ENCODE peak calls at places on chromosomes 13 and 19, in six cellular contexts. C is fibroblast of the aortic adventitia, K is H1, L is cardiac fibroblast, U is brain microvascular endothelial cell, V is RWPE1. W is an unnamed sample.

GRCh38 chr13:106530209-106530906 is 5.1 kb downstream of the EFNB2 start:
- DNase-seq in C (no peak), K (no peak), L (no peak), U (no peak), V (no peak), W (no peak)

GRCh38 chr19:35712529-35712909 is 5.3 kb upstream of the KMT2B start:
- DNase-seq in C (no peak), K (no peak), L (no peak), U (no peak), V (no peak), W (no peak)

GRCh38 chr19:56930647-56931592 is 90.4 kb upstream of the PEG3 start:
- DNase-seq in C (no peak), K (no peak), L (no peak), U (no peak), V (no peak), W (no peak)

GRCh38 chr19:821228-821975 is at the start of gene PLPPR3:
- DNase-seq in C (no peak), K (no peak), L (no peak), U (no peak), V (no peak), W (no peak)

GRCh38 chr19:40630571-40631160 is 29.5 kb downstream of the LTBP4 start:
- DNase-seq in C (no peak), K (no peak), L (no peak), U (no peak), V (no peak), W (no peak)

GRCh38 chr13:113756441-113757097 is 2.5 kb upstream of the TMEM255B start:
- DNase-seq in C (no peak), K (no peak), L (peak), U (no peak), V (no peak), W (no peak)

GRCh38 chr19:46825731-46826055 is 25.0 kb downstream of the AP2S1 start:
- DNase-seq in C (no peak), K (no peak), L (no peak), U (no peak), V (no peak), W (no peak)

GRCh38 chr19:12293771-12294307 is 844 bp downstream of the ZNF44 start:
- DNase-seq in C (peak), K (peak), L (peak), U (peak), V (peak), W (peak)

GRCh38 chr19:33795370-33796163 is 1.1 kb upstream of the KCTD15 start:
- DNase-seq in C (peak), K (no peak), L (peak), U (peak), V (peak), W (peak)

GRCh38 chr19:55495646-55496349 is 7.6 kb downstream of the SSC5D start:
- DNase-seq in C (no peak), K (peak), L (no peak), U (no peak), V (no peak), W (no peak)

GRCh38 chr13:59086147-59086546 is 1077.6 kb downstream of the DIAPH3 start:
- DNase-seq in C (peak), K (no peak), L (peak), U (peak), V (no peak), W (no peak)

GRCh38 chr19:38534574-38534973 is 83.2 kb downstream of the MAP4K1 start:
- DNase-seq in C (no peak), K (no peak), L (no peak), U (no peak), V (no peak), W (no peak)

GRCh38 chr13:74575729-74576125 is 441.5 kb upstream of the KLF12 start:
- DNase-seq in C (peak), K (no peak), L (peak), U (peak), V (peak), W (peak)

GRCh38 chr13:42027286-42027685 is 21.2 kb upstream of the DGKH start:
- DNase-seq in C (no peak), K (no peak), L (no peak), U (no peak), V (no peak), W (no peak)

GRCh38 chr13:98976338-98976737 is 1.5 kb downstream of the DOCK9 start:
- DNase-seq in C (peak), K (no peak), L (peak), U (no peak), V (no peak), W (no peak)

GRCh38 chr19:33752018-33752790 is 44.5 kb upstream of the KCTD15 start:
- DNase-seq in C (no peak), K (no peak), L (no peak), U (no peak), V (no peak), W (no peak)

GRCh38 chr19:10471909-10472308 is 31.2 kb downstream of the KEAP1 start:
- DNase-seq in C (peak), K (no peak), L (peak), U (peak), V (no peak), W (no peak)

GRCh38 chr13:26155568-26155967 is 66.5 kb downstream of the RNF6 start:
- DNase-seq in C (no peak), K (no peak), L (no peak), U (no peak), V (no peak), W (no peak)

GRCh38 chr19:29841559-29842367 is 30.0 kb downstream of the CCNE1 start:
- DNase-seq in C (peak), K (no peak), L (peak), U (peak), V (peak), W (no peak)

GRCh38 chr19:3761382-3762129 is at the start of gene APBA3:
- DNase-seq in C (peak), K (peak), L (peak), U (peak), V (peak), W (peak)

GRCh38 chr19:13058951-13059660 is 43.6 kb downstream of the LYL1 start:
- DNase-seq in C (no peak), K (no peak), L (no peak), U (no peak), V (no peak), W (no peak)

GRCh38 chr13:53100394-53101063 is 71.9 kb downstream of the OLFM4 start:
- DNase-seq in C (no peak), K (no peak), L (no peak), U (no peak), V (no peak), W (no peak)

GRCh38 chr19:56159616-56160271 is 16.1 kb upstream of the GALP start:
- DNase-seq in C (no peak), K (no peak), L (no peak), U (no peak), V (no peak), W (no peak)

GRCh38 chr13:89925107-89925506 is 1422.4 kb upstream of the MIR17HG start:
- DNase-seq in C (peak), K (no peak), L (peak), U (no peak), V (peak), W (no peak)
- TF ChIP-seq CTCF in C (no peak), K (peak), L (peak), U (peak), V (peak), W (peak)

DNA sequence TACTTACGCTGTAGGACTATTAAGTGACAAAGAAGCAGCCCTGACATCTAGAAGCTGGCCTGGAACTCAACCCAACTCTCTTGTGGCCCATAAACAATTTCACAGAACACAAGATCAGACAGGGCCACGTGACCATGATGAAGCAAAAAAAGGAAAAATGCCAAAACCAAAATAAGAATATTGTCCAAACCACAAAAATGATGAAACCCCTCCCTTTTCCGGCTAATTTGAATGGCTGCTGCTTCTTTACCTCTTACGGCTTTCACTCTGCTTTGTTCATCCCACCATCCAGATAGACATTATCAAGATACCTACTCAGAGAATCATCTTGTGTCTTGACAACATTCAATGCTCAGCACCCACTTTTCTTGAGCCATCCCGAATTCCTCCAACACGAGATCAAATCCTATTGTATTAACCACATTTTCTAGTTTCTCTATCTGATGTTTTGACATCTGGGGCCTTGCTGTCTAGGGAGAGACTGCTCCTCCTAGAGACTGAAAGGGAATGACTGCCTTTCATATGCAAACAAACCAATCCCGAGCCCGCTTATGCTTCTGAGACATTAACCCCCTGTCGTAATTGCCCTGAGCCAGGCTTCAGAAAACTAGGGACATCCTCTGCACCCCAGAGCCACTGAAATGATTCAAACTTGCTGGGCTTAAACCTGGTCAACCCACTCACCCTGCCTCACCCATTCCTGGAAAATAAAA is 186.3 kb downstream of the TDRD3 start:
- DNase-seq in C (peak), K (no peak), L (peak), U (peak), V (no peak), W (no peak)
- TF ChIP-seq CTCF in C (peak), K (no peak), L (peak), U (peak), V (no peak), W (no peak)

GRCh38 chr13:77696863-77697207 is 652 bp upstream of the SLAIN1 start:
- DNase-seq in C (no peak), K (no peak), L (no peak), U (no peak), V (no peak), W (no peak)

GRCh38 chr13:77696006-77696862 is 1.3 kb upstream of the SLAIN1 start:
- DNase-seq in C (no peak), K (no peak), L (no peak), U (no peak), V (no peak), W (no peak)

GRCh38 chr13:77697208-77698103 is at the start of gene SLAIN1:
- DNase-seq in C (no peak), K (peak), L (no peak), U (peak), V (no peak), W (peak)

GRCh38 chr13:77699059-77699680 is 1.7 kb downstream of the SLAIN1 start:
- DNase-seq in C (no peak), K (no peak), L (no peak), U (no peak), V (no peak), W (no peak)

GRCh38 chr13:77698211-77699058 is 948 bp downstream of the SLAIN1 start:
- DNase-seq in C (no peak), K (no peak), L (peak), U (no peak), V (no peak), W (peak)
- TF ChIP-seq CTCF in C (no peak), K (peak), L (no peak), U (no peak), V (no peak), W (peak)

GRCh38 chr19:18294467-18294864 is 13.0 kb upstream of the JUND start:
- DNase-seq in C (no peak), K (no peak), L (no peak), U (no peak), V (peak), W (no peak)
- TF ChIP-seq CTCF in C (no peak), K (no peak), L (no peak), U (no peak), V (no peak), W (no peak)

GRCh38 chr19:43782689-43783231 is 2.0 kb upstream of the KCNN4 start:
- DNase-seq in C (no peak), K (no peak), L (no peak), U (no peak), V (no peak), W (no peak)

GRCh38 chr19:43783636-43784035 is 2.9 kb upstream of the KCNN4 start:
- DNase-seq in C (no peak), K (no peak), L (no peak), U (no peak), V (no peak), W (no peak)

GRCh38 chr19:43786665-43787064 is 5.9 kb upstream of the KCNN4 start:
- DNase-seq in C (no peak), K (no peak), L (no peak), U (no peak), V (no peak), W (no peak)

GRCh38 chr19:43784251-43784980 is 3.6 kb upstream of the KCNN4 start:
- DNase-seq in C (peak), K (no peak), L (peak), U (peak), V (peak), W (no peak)

DNA sequence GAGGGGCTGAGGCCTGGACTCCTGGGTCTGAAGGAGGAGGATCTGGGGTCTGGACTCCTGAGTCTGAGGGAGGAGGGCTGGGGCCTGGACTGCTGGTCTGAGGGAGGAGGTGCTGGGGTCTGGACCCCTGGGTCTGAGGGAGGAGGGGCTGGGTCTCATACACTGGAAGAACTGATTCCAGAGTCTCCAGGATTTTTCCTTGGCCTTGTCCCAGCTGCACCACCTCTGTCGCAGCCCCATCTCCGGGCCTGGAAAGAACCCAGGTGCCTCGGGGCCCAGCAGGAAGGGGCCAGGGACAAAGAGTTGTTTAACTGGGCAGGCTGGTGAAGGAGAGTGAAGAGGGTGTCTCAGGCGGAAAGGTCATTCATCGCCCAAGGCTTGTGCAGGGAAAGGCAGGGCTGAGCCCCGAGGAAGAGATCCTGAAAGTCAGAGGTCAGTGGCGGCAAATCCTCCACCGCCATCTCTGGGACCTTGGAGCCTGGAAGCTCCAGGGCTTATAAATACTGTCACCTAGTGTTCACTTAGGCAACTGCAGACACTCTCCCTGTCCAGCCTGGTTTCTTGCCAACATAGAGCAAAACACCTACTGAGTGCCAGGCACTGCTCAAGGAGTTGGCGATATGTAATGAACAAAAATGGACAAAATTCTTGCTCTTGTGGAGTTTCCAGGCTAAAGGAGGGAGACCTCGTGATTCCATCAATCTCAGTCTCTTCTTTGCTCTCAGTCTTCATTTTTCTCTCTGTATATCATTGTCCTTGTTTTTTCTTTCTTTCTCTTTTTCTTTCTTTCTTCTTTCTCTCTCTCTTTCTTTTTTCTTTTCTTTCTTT is 4.4 kb upstream of the KCNN4 start:
- DNase-seq in C (peak), K (no peak), L (peak), U (peak), V (peak), W (peak)
- TF ChIP-seq CTCF in C (peak), K (peak), L (peak), U (peak), V (peak), W (peak)

DNA sequence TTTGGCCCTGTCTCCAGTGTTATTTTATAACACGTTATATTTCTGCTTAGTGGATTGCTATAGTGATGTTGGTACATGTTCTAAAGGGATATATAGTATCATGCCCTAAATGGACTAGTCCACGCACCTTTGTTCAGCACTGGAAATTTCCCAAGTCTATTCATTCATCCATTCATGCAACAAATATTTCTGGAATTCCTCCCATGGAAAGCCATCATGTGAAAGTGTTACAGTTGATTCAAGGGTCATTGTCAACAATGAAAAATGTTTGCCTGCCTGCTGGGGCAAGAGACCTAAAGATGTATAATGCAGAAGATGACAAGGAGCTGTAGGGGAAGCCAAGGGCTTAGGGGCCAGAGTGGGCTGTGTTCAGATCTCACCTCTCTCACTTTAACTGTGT is 10.8 kb upstream of the HSPH1 start:
- DNase-seq in C (peak), K (no peak), L (peak), U (peak), V (peak), W (no peak)
- TF ChIP-seq CTCF in C (no peak), K (no peak), L (no peak), U (no peak), V (no peak), W (no peak)

GRCh38 chr13:97853550-97853949 is 99.9 kb upstream of the IPO5 start:
- DNase-seq in C (peak), K (no peak), L (peak), U (peak), V (no peak), W (no peak)

GRCh38 chr13:97856001-97856675 is 97.3 kb upstream of the IPO5 start:
- DNase-seq in C (no peak), K (no peak), L (peak), U (no peak), V (no peak), W (peak)

GRCh38 chr13:97852181-97852874 is 101.1 kb upstream of the IPO5 start:
- DNase-seq in C (no peak), K (no peak), L (no peak), U (no peak), V (no peak), W (no peak)

GRCh38 chr13:97858161-97858560 is 95.3 kb upstream of the IPO5 start:
- DNase-seq in C (no peak), K (no peak), L (no peak), U (no peak), V (no peak), W (no peak)

DNA sequence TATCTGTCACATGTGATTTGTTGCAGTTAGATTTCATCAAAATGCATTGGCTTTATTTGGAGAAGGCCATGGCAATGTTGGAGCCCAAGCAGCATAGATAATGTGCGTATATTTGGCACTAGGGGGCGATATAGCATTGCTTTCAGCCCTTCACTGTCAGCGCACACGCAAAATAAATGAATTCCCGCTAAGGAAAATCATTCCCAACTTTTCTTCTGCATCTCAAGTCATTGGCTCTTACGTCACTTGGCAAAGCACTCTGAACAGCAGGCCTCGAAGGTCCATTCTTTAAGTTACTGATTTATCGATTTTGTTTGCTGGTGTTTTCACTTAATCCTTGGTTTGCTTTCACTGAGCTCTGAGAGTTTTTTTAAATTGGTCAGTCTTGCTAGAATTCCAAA is 97.9 kb upstream of the IPO5 start:
- DNase-seq in C (peak), K (no peak), L (peak), U (peak), V (peak), W (peak)
- TF ChIP-seq CTCF in C (peak), K (peak), L (peak), U (peak), V (peak), W (peak)